ENCODE peak calls at places on chromosomes 7 and 10, in five cellular contexts. N is transverse colon, A is pancreas, L is mucosa of descending colon, F is PC-9. B is an unnamed sample.
A peak's percentile ranks its signal among the peaks of the same experiment; 100 is the strongest.

GRCh38 chr10:59397971-59398370 is 35.6 kb upstream of the FAM13C start:
- DNase-seq in N (no peak), A (no peak), L (no peak), F (no peak), B (no peak)

GRCh38 chr7:54837167-54837566 is 78.2 kb upstream of the SEC61G start:
- DNase-seq in N (no peak), A (no peak), L (no peak), F (no peak), B (no peak)

GRCh38 chr10:408223-408622 is 273.0 kb downstream of the ZMYND11 start:
- DNase-seq in N (peak; percentile 46), A (no peak), L (no peak), F (no peak), B (no peak)

GRCh38 chr7:101941481-101942383 is 124.3 kb downstream of the CUX1 start:
- DNase-seq in N (peak; percentile 65), A (no peak), L (no peak), F (peak; percentile 89), B (no peak)

GRCh38 chr7:85765698-85766298 is 578.9 kb upstream of the SEMA3D start:
- DNase-seq in N (peak; percentile 38), A (no peak), L (no peak), F (no peak), B (no peak)

GRCh38 chr10:69278446-69278963 is at the start of gene HK1:
- DNase-seq in N (no peak), A (no peak), L (no peak), F (no peak), B (no peak)

GRCh38 chr7:4269746-4270145 is 412.3 kb upstream of the FOXK1 start:
- DNase-seq in N (no peak), A (no peak), L (no peak), F (no peak), B (no peak)

GRCh38 chr10:60423920-60424319 is 34.2 kb upstream of the ANK3 start:
- DNase-seq in N (no peak), A (no peak), L (no peak), F (no peak), B (no peak)

GRCh38 chr10:24821986-24822385 is 98.3 kb upstream of the ARHGAP21 start:
- DNase-seq in N (no peak), A (no peak), L (no peak), F (peak; percentile 85), B (no peak)

GRCh38 chr10:66748217-66748616 is 177.6 kb upstream of the LRRTM3 start:
- DNase-seq in N (no peak), A (no peak), L (no peak), F (no peak), B (no peak)

GRCh38 chr10:90458571-90458970 is 399.3 kb downstream of the HTR7 start:
- DNase-seq in N (no peak), A (no peak), L (no peak), F (no peak), B (no peak)

GRCh38 chr10:129614341-129614740 is 147.3 kb downstream of the MGMT start:
- DNase-seq in N (no peak), A (no peak), L (no peak), F (no peak), B (no peak)

GRCh38 chr7:29987083-29987482 is 2.5 kb downstream of the SCRN1 start:
- DNase-seq in N (no peak), A (no peak), L (no peak), F (peak; percentile 84), B (no peak)

GRCh38 chr10:99843310-99843709 is 60.9 kb downstream of the ABCC2 start:
- DNase-seq in N (no peak), A (no peak), L (no peak), F (no peak), B (no peak)

GRCh38 chr10:12635127-12635541 is 285.8 kb downstream of the CAMK1D start:
- DNase-seq in N (no peak), A (no peak), L (no peak), F (peak; percentile 35), B (no peak)

GRCh38 chr7:11613292-11613930 is 218.6 kb downstream of the THSD7A start:
- DNase-seq in N (no peak), A (no peak), L (no peak), F (no peak), B (no peak)

GRCh38 chr10:121556918-121557573 is 41.2 kb downstream of the FGFR2 start:
- DNase-seq in N (no peak), A (no peak), L (no peak), F (no peak), B (no peak)

GRCh38 chr7:25181537-25181936 is 46.7 kb downstream of the NPVF start:
- DNase-seq in N (no peak), A (no peak), L (no peak), F (no peak), B (no peak)

GRCh38 chr10:58424176-58424575 is 39.0 kb downstream of the TFAM start:
- DNase-seq in N (no peak), A (no peak), L (no peak), F (peak; percentile 60), B (no peak)

GRCh38 chr7:128322040-128322643 is 21.6 kb downstream of the RBM28 start:
- DNase-seq in N (no peak), A (no peak), L (no peak), F (peak; percentile 43), B (no peak)

GRCh38 chr7:73832806-73833205 is 2.0 kb downstream of the CLDN4 start:
- DNase-seq in N (peak; percentile 40), A (no peak), L (no peak), F (no peak), B (no peak)

GRCh38 chr7:55344840-55345239 is 20.3 kb upstream of the LANCL2 start:
- DNase-seq in N (no peak), A (no peak), L (no peak), F (no peak), B (no peak)

GRCh38 chr10:74300651-74301050 is 149.6 kb downstream of the ADK start:
- DNase-seq in N (no peak), A (no peak), L (no peak), F (no peak), B (no peak)

GRCh38 chr7:143318661-143319060 is 2.8 kb downstream of the CLCN1 start:
- DNase-seq in N (no peak), A (no peak), L (no peak), F (no peak), B (no peak)

GRCh38 chr10:99914236-99914635 is 95.5 kb downstream of the DNMBP start:
- DNase-seq in N (no peak), A (no peak), L (no peak), F (no peak), B (no peak)

GRCh38 chr10:19817251-19818046 is 1.2 kb downstream of the PLXDC2 start:
- DNase-seq in N (peak; percentile 43), A (peak; percentile 29), L (peak; percentile 63), F (no peak), B (no peak)

GRCh38 chr10:6207658-6208057 is 4.9 kb downstream of the PFKFB3 start:
- DNase-seq in N (no peak), A (no peak), L (no peak), F (no peak), B (no peak)

GRCh38 chr7:141649865-141650499 is 52.0 kb downstream of the DENND11 start:
- DNase-seq in N (peak; percentile 53), A (peak; percentile 48), L (no peak), F (peak; percentile 89), B (no peak)

GRCh38 chr7:153939177-153939576 is 113.0 kb upstream of the DPP6 start:
- DNase-seq in N (no peak), A (no peak), L (no peak), F (no peak), B (no peak)
- H3K4me1 ChIP-seq in N (no peaks in the 10 kb centered on the region), A (no peaks in the 10 kb centered on the region), L (no peaks in the 10 kb centered on the region), F (no peaks in the 10 kb centered on the region), B (no peaks in the 10 kb centered on the region)

DNA sequence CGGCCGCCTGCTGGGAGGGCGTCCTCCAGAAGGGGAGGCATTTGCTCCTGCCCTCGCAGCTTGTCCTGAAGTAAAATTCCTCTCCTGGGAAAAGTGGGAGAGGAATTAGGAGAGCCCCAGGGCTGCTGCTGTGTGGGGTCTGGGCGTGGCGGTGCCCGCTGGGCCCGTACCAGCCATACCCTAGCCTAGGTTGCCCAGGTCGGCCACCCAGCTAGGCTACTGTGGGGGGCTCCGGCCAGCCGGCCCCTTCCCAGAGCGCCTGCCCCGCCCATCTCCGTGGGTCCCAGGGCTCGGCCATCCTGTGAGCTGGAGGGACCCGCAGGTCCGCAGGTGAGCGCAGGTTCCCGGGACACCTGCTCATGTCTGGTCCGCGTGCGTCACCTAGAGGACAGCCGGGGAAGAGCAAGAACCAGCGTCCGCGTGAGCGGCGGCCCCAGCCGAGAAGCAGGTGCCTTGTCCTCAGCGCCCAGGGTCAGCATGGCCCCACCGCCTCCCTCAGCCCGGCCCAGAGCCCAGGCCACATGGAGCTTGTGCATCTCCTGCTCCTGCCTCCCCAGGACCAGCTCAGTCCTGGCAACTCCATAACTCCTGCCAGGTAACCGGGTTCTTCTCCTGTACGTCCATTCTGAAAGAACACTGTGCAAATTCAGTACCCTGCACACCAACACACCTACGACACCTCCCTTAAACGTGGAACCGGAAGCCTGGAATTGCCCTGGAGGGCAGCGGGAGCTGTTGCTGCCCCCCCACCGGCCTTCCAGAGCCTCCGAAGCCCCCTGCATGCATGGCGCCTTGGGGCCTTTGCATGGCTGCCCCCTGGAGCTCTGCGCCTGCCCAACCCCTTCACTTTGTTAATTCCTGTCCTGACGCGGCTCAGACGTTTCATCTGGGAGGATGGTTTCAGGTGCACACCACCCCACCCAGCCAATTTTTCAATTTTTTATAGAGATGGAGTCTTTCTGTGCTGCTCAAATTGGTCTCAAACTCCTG is 22.8 kb upstream of the FOXL3 start:
- DNase-seq in N (peak; percentile 80), A (peak; percentile 78), L (peak; percentile 73), F (no peak), B (no peak)
- H3K9me3 ChIP-seq in N (peaks cover 3% of the 10 kb centered on the region), A (no peaks in the 10 kb centered on the region), L (peaks cover 7% of the 10 kb centered on the region), F (peaks cover 5% of the 10 kb centered on the region), B (peaks cover 8% of the 10 kb centered on the region)

DNA sequence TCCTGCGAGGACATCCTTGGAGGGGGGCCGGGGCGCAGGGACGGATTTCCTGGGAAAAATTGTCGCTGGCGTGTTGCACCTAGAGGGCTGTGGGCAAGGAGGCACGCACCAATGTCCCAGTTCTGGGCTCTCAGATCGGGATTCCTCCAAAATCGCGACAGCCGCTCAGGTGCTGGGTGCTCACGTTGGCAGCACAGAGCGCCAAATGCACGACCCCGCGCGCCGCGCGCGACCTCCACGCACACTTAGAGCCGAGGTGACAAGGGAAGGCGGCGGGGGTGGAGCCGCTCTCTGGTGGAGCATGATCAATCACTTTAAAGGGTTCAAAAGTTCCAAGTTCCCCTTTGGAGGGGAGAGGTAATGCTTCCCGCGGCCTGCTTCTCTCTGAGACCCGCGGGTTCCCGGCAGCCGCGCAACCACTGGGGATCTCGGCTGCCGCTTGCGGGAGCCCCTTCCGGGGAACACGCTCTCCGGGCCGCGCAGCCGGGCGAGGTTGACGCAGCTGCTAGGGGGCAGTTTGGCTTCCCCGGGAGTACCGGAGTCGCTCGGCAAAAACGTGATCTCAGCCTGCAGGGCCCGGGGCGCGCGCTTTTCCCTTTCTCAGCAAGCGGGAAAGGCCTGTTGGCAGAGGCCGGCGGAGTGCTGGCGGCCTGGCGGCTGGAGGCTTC is 25.4 kb downstream of the SKIDA1 start:
- DNase-seq in N (no peak), A (no peak), L (no peak), F (no peak), B (no peak)
- H3K4me1 ChIP-seq in N (peaks cover 33% of the 10 kb centered on the region), A (no peaks in the 10 kb centered on the region), L (peaks cover 16% of the 10 kb centered on the region), F (peaks cover 6% of the 10 kb centered on the region), B (peaks cover 26% of the 10 kb centered on the region)

GRCh38 chr10:131134651-131135050 is 176.9 kb downstream of the TCERG1L start:
- DNase-seq in N (no peak), A (no peak), L (no peak), F (no peak), B (no peak)

GRCh38 chr10:131129544-131129943 is 182.0 kb downstream of the TCERG1L start:
- DNase-seq in N (no peak), A (no peak), L (no peak), F (no peak), B (no peak)

GRCh38 chr10:131132681-131133080 is 178.8 kb downstream of the TCERG1L start:
- DNase-seq in N (no peak), A (no peak), L (no peak), F (no peak), B (no peak)

GRCh38 chr10:131134001-131134576 is 177.4 kb downstream of the TCERG1L start:
- DNase-seq in N (no peak), A (no peak), L (no peak), F (no peak), B (no peak)

GRCh38 chr10:131131726-131132561 is 179.6 kb downstream of the TCERG1L start:
- DNase-seq in N (no peak), A (no peak), L (no peak), F (no peak), B (no peak)
- H3K9me3 ChIP-seq in N (no peaks in the 10 kb centered on the region), A (no peaks in the 10 kb centered on the region), L (peaks cover 6% of the 10 kb centered on the region), F (no peaks in the 10 kb centered on the region), B (no peaks in the 10 kb centered on the region)